ENCODE peak calls at places on chromosomes 13 and 19, in five cellular contexts. U, V, C, R and O are unnamed samples.

GRCh38 chr19:45577111-45577905 is 7.3 kb downstream of the OPA3 start:
- DNase-seq in U (no peak), V (peak), C (peak), R (no peak), O (peak)

GRCh38 chr13:109509154-109509905 is 277.1 kb downstream of the IRS2 start:
- DNase-seq in U (no peak), V (no peak), C (peak), R (no peak), O (peak)

GRCh38 chr19:48926909-48927308 is 6.6 kb upstream of the DHDH start:
- DNase-seq in U (no peak), V (no peak), C (peak), R (no peak), O (peak)

GRCh38 chr19:29117926-29118325 is 95.0 kb downstream of the UQCRFS1 start:
- DNase-seq in U (no peak), V (no peak), C (no peak), R (no peak), O (no peak)

GRCh38 chr19:50428768-50429463 is 3.8 kb upstream of the MYBPC2 start:
- DNase-seq in U (no peak), V (peak), C (no peak), R (no peak), O (no peak)

GRCh38 chr13:25731511-25731910 is 320.3 kb downstream of the SHISA2 start:
- DNase-seq in U (no peak), V (no peak), C (no peak), R (no peak), O (no peak)

GRCh38 chr19:37719111-37719926 is at the start of gene ZNF607:
- DNase-seq in U (peak), V (peak), C (peak), R (peak), O (peak)

GRCh38 chr13:66218583-66218982 is 1011.6 kb downstream of the PCDH9 start:
- DNase-seq in U (no peak), V (no peak), C (no peak), R (no peak), O (no peak)

GRCh38 chr19:34838753-34839431 is 65.9 kb upstream of the ZNF599 start:
- DNase-seq in U (peak), V (peak), C (no peak), R (peak), O (peak)

GRCh38 chr19:13748169-13748884 is 16.0 kb upstream of the MRI1 start:
- DNase-seq in U (no peak), V (peak), C (peak), R (no peak), O (peak)

GRCh38 chr13:66805657-66806056 is 424.5 kb downstream of the PCDH9 start:
- DNase-seq in U (no peak), V (no peak), C (no peak), R (no peak), O (peak)